ENCODE peak calls at places on chromosomes 11 and 22, in seven cellular contexts. O is RCC 7860; P is CD4-positive, alpha-beta memory T cell; L is activated naive CD8-positive, alpha-beta T cell treated with anti-CD3 and anti-CD28 coated beads for 36 hours; J is HT1080; G is central memory CD4-positive, alpha-beta T cell; S is CD4-positive, alpha-beta T cell. B is an unnamed sample.

GRCh38 chr11:12598330-12599256 is 75.6 kb upstream of the TEAD1 start:
- DNase-seq in G (peak), L (no peak), J (peak), P (peak), O (peak), S (no peak), B (peak)

GRCh38 chr22:22397875-22398524 is 110.5 kb downstream of the ZNF280B start:
- DNase-seq in J (no peak), L (no peak), S (no peak), P (no peak), O (no peak), G (no peak), B (no peak)

GRCh38 chr22:37222440-37222971 is 10.2 kb upstream of the SSTR3 start:
- DNase-seq in L (peak), S (no peak), G (peak), O (no peak), P (peak), J (no peak), B (no peak)

GRCh38 chr11:100863080-100863581 is 176.0 kb downstream of the ARHGAP42 start:
- DNase-seq in S (no peak), L (peak), G (no peak), J (peak), P (no peak), O (peak), B (no peak)

GRCh38 chr11:106917973-106918372 is 100.3 kb downstream of the GUCY1A2 start:
- DNase-seq in J (peak), P (no peak), L (no peak), S (no peak), G (no peak), O (no peak), B (no peak)

GRCh38 chr11:56624661-56625110 is 10.0 kb upstream of the OR5M1 start:
- DNase-seq in J (peak), P (no peak), S (no peak), L (no peak), G (no peak), O (peak), B (peak)

GRCh38 chr22:26894766-26895485 is 237.5 kb downstream of the MIAT start:
- DNase-seq in G (no peak), J (peak), S (no peak), O (peak), P (no peak), L (no peak), B (peak)

GRCh38 chr11:62457474-62457873 is 38.6 kb downstream of the SCGB1A1 start:
- DNase-seq in O (no peak), J (no peak), G (no peak), S (no peak), L (no peak), P (no peak), B (no peak)

GRCh38 chr22:38696606-38697005 is 4.1 kb downstream of the JOSD1 start:
- DNase-seq in L (peak), J (peak), G (peak), S (peak), O (peak), P (no peak), B (peak)

GRCh38 chr11:76699461-76700091 is 29.0 kb upstream of the LRRC32 start:
- DNase-seq in G (no peak), J (no peak), P (no peak), L (no peak), O (peak), S (no peak), B (no peak)

GRCh38 chr11:62552931-62553838 is 6.6 kb upstream of the AHNAK start:
- DNase-seq in J (peak), O (peak), S (peak), P (peak), G (peak), L (peak), B (peak)

GRCh38 chr11:10526974-10527918 is 13.7 kb downstream of the RNF141 start:
- DNase-seq in P (no peak), L (no peak), G (no peak), S (no peak), O (no peak), J (peak), B (peak)

GRCh38 chr11:116217006-116217405 is 555.8 kb downstream of the BUD13 start:
- DNase-seq in J (no peak), P (no peak), L (no peak), G (no peak), O (no peak), S (peak), B (peak)

GRCh38 chr22:25061134-25061533 is 108.6 kb downstream of the KIAA1671 start:
- DNase-seq in S (no peak), P (no peak), G (no peak), J (no peak), L (no peak), O (no peak), B (no peak)

GRCh38 chr11:11037162-11037732 is 179.4 kb upstream of the ZBED5 start:
- DNase-seq in P (no peak), J (no peak), S (no peak), O (no peak), L (no peak), G (no peak), B (no peak)

GRCh38 chr22:33578752-33579151 is 341.5 kb downstream of the LARGE1 start:
- DNase-seq in S (no peak), G (no peak), P (no peak), J (no peak), O (peak), L (no peak), B (no peak)

GRCh38 chr11:114026355-114026754 is 33.2 kb upstream of the ZBTB16 start:
- DNase-seq in P (peak), G (peak), J (peak), O (no peak), S (no peak), L (peak), B (peak)

GRCh38 chr11:106842134-106842533 is 176.1 kb downstream of the GUCY1A2 start:
- DNase-seq in G (no peak), P (no peak), S (no peak), J (no peak), L (no peak), O (no peak), B (no peak)

GRCh38 chr11:1224491-1225385 is 1.9 kb downstream of the MUC5B start:
- DNase-seq in O (no peak), S (no peak), L (no peak), J (no peak), G (no peak), P (no peak), B (no peak)

GRCh38 chr11:127098684-127099083 is 98.1 kb upstream of the KIRREL3 start:
- DNase-seq in L (no peak), G (no peak), O (no peak), S (no peak), P (no peak), J (no peak), B (no peak)

GRCh38 chr11:111225871-111226270 is 19.7 kb upstream of the POU2AF2 start:
- DNase-seq in P (no peak), J (no peak), O (no peak), L (no peak), G (no peak), S (no peak), B (no peak)

GRCh38 chr22:37657590-37658132 is 862 bp upstream of the PDXP start:
- DNase-seq in S (no peak), L (no peak), P (no peak), O (no peak), J (peak), G (no peak), B (no peak)

GRCh38 chr11:10752061-10752460 is 1.0 kb downstream of the CTR9 start:
- DNase-seq in S (no peak), J (no peak), G (no peak), O (no peak), P (no peak), L (no peak), B (peak)

GRCh38 chr11:32870676-32871075 is 21.9 kb upstream of the QSER1 start:
- DNase-seq in J (peak), O (no peak), P (no peak), L (peak), S (peak), G (peak), B (peak)

GRCh38 chr11:30585892-30586250 is 282 bp downstream of the MPPED2 start:
- DNase-seq in P (no peak), G (no peak), S (no peak), O (no peak), J (no peak), L (no peak), B (no peak)

GRCh38 chr11:70087446-70088167 is 9.5 kb downstream of the ANO1 start:
- DNase-seq in O (no peak), P (no peak), L (no peak), G (no peak), S (no peak), J (no peak), B (no peak)

GRCh38 chr22:28442264-28442950 is 237.2 kb downstream of the TTC28 start:
- DNase-seq in L (peak), P (peak), J (peak), G (peak), O (peak), S (peak), B (peak)

GRCh38 chr11:22703561-22703960 is 37.1 kb downstream of the GAS2 start:
- DNase-seq in S (no peak), P (no peak), O (no peak), J (peak), L (no peak), G (no peak), B (no peak)

GRCh38 chr11:59265735-59266134 is 53.0 kb upstream of the MPEG1 start:
- DNase-seq in O (no peak), P (no peak), J (no peak), S (no peak), G (no peak), L (no peak), B (no peak)

GRCh38 chr11:79019981-79020380 is 420.8 kb downstream of the TENM4 start:
- DNase-seq in S (no peak), P (no peak), J (no peak), G (no peak), L (no peak), O (no peak), B (no peak)

GRCh38 chr11:68469122-68469521 is 8.6 kb downstream of the PPP6R3 start:
- DNase-seq in O (no peak), S (no peak), P (no peak), G (no peak), L (no peak), J (no peak), B (no peak)

GRCh38 chr11:68798221-68798813 is 43.4 kb downstream of the CPT1A start:
- DNase-seq in J (no peak), S (peak), O (no peak), L (peak), P (peak), G (no peak), B (peak)